ENCODE peak calls at places on chromosome 15, in ten cellular contexts. K is adrenal gland; V is breast epithelium; Z is OCI-LY7; X is astrocyte; W is PC-9; L is CD8-positive, alpha-beta T cell; D is body of pancreas; U is pancreas; B is Peyer's patch. N is an unnamed sample.
A peak's percentile ranks its signal among the peaks of the same experiment; 100 is the strongest.

GRCh38 chr15:45634442-45635190 is at the start of gene SQOR:
- DNase-seq in D (peak; percentile 96), L (peak; percentile 62), Z (no peak), V (peak; percentile 82), K (peak; percentile 92), X (peak; percentile 29), B (peak; percentile 82), W (peak; percentile 74), U (peak; percentile 93), N (no peak)

GRCh38 chr15:101097111-101097510 is 154.7 kb downstream of the CHSY1 start:
- DNase-seq in W (no peak), Z (no peak), V (no peak), K (no peak), D (no peak), X (no peak), U (no peak), B (no peak), L (no peak), N (no peak)

GRCh38 chr15:75130597-75131268 is 70.9 kb upstream of the C15orf39 start:
- DNase-seq in X (no peak), W (no peak), D (no peak), L (no peak), Z (peak; percentile 40), K (no peak), B (no peak), U (no peak), V (no peak), N (no peak)

GRCh38 chr15:81327526-81327925 is 3.6 kb upstream of the STARD5 start:
- DNase-seq in V (no peak), D (no peak), W (no peak), U (no peak), Z (no peak), X (peak; percentile 94), B (no peak), L (no peak), K (no peak), N (no peak)

GRCh38 chr15:75801859-75802593 is 41.2 kb upstream of the UBE2Q2 start:
- DNase-seq in L (peak; percentile 72), Z (peak; percentile 71), D (peak; percentile 83), U (peak; percentile 75), K (peak; percentile 85), B (peak; percentile 64), V (peak; percentile 55), W (no peak), X (peak; percentile 25), N (no peak)

GRCh38 chr15:34318277-34319079 is 19.1 kb downstream of the SLC12A6 start:
- DNase-seq in U (peak; percentile 68), L (no peak), X (peak; percentile 45), K (peak; percentile 73), D (peak; percentile 76), W (peak; percentile 70), B (peak; percentile 58), Z (peak; percentile 23), V (peak; percentile 63), N (no peak)

GRCh38 chr15:22979069-22979698 is 984 bp downstream of the CYFIP1 start:
- DNase-seq in U (peak; percentile 65), D (peak; percentile 76), B (peak; percentile 49), K (peak; percentile 71), W (no peak), X (peak; percentile 40), Z (no peak), V (no peak), L (no peak), N (no peak)

GRCh38 chr15:94174399-94174802 is 57.0 kb upstream of the MCTP2 start:
- DNase-seq in U (no peak), W (no peak), B (no peak), V (no peak), Z (peak; percentile 25), D (no peak), K (no peak), L (no peak), X (peak; percentile 57), N (peak; percentile 23)

GRCh38 chr15:37520882-37521281 is 413.6 kb upstream of the TMCO5A start:
- DNase-seq in L (no peak), K (no peak), B (no peak), X (no peak), Z (no peak), W (no peak), U (no peak), D (no peak), V (no peak), N (no peak)

GRCh38 chr15:43376017-43376705 is 5.3 kb downstream of the TUBGCP4 start:
- DNase-seq in Z (peak; percentile 82), B (peak; percentile 57), L (peak; percentile 8), D (peak; percentile 37), K (peak; percentile 7), U (no peak), V (no peak), X (no peak), W (no peak), N (no peak)

DNA sequence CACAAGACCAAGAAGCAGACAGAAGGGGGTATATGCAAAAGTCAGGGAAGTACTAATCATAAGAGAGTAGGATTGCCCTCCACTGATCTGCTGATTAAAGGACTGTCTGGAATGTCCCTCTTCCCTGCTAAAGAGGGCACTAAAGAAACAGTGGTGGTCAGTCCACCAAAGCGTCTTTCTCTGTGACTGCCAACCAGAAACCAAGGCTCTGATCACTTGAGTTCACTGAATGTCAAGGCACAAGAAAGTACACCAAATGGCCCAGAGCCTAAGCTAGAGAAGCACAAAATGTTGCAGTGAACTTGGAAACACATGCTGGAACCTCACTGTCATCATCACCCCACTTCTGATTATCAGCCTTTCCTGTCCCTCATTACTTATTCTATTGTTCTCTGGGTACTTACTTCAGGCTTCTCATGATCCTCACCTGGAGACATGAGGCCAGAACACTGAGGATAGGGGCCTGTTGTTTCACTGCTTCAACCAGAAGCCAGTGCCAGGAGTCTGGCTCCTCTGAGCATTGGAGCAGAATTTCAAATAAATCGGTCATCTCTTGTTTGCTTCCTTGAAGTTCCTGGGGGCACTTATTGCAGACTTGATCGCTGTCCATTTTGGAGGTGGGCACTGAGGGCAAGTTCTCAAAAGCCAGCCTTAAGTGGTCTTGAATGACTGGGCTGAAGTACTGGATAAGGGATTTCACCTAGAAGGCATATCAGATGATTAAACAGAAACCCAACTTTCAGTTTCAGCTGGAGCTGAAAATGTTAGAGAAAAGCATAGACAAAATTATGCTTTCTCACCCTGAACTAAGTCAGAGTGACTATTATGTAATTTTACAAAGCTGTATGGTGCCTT is 58.9 kb downstream of the EIF3J start:
- DNase-seq in W (no peak), L (no peak), K (no peak), U (no peak), V (no peak), D (no peak), B (no peak), Z (no peak), X (no peak), N (no peak)
- H3K36me3 ChIP-seq in W (peaks cover 1% of the 10 kb centered on the region), L (peaks cover 28% of the 10 kb centered on the region), K (no peaks in the 10 kb centered on the region), U (peaks cover 65% of the 10 kb centered on the region), V (no peaks in the 10 kb centered on the region), D (peaks cover 43% of the 10 kb centered on the region), B (peaks cover 93% of the 10 kb centered on the region), Z (peaks cover 78% of the 10 kb centered on the region), X (peaks cover 22% of the 10 kb centered on the region), N (no peaks in the 10 kb centered on the region)

GRCh38 chr15:83498374-83498773 is 51.2 kb downstream of the SH3GL3 start:
- DNase-seq in K (no peak), D (no peak), Z (no peak), V (no peak), B (no peak), X (no peak), L (no peak), U (no peak), W (no peak), N (no peak)
- H3K4me3 ChIP-seq in K (no peak overlapping the region), D (no peak overlapping the region), Z (no peak overlapping the region), V (no peak overlapping the region), B (no peak overlapping the region), X (no peak overlapping the region), L (no peak overlapping the region), U (no peak overlapping the region), W (no peak overlapping the region), N (no peak overlapping the region)

DNA sequence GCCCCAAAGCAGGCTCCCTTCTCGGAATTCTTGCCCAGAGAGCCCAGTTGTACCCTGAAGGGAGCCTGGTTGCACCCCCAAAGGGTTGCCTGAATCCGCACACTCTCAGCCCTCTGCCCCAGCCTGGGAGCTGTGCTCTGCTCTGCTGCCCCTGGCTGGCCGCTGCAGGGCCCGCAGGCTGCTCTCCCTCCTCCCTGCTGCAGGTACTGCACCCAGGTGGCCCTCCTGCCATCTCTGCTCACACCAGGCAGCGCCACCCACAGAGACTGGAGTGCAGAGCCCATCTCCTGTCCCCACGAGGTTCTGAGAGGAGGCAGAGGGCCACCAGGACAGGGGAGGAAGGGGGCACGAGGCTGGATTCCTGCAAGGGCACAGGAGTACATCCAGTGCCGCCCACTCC is 134.2 kb upstream of the NSMCE3 start:
- DNase-seq in U (no peak), Z (no peak), W (no peak), K (no peak), X (no peak), V (no peak), D (peak; percentile 27), B (no peak), L (no peak), N (no peak)
- TF ChIP-seq CTCF in U (no peak), Z (no peak), W (no peak), K (no peak), X (no peak), V (no peak), D (peak; percentile 41), B (no peak), L (no peak), N (peak; percentile 43)

DNA sequence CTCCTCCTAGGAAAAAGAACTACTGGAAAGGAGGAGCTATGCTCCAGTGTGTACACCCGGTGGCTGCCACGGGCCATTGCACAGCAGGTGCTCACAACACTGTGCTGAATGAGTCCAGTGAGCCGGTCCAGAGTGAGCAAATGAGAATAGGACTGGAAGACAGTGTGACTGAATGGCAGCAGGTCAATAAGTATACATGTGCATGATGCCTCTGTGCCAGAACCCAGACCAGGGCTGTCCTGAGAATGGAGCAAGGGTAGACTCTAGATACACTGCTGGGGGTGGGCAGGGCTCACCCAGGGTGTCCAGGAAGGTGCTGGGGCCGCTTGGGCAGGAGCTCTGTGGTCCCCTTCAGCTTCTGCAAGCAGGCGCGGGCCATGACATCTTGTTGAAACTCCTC is 8.3 kb downstream of the POLG start:
- DNase-seq in X (no peak), B (no peak), Z (peak; percentile 31), L (no peak), W (no peak), D (no peak), K (no peak), U (no peak), V (no peak), N (no peak)
- H3K36me3 ChIP-seq in X (peaks cover 80% of the 10 kb centered on the region), B (peaks cover 96% of the 10 kb centered on the region), Z (peaks cover 100% of the 10 kb centered on the region), L (peaks cover 93% of the 10 kb centered on the region), W (peaks cover 47% of the 10 kb centered on the region), D (peaks cover 62% of the 10 kb centered on the region), K (no peaks in the 10 kb centered on the region), U (peaks cover 94% of the 10 kb centered on the region), V (peaks cover 8% of the 10 kb centered on the region), N (peaks cover 16% of the 10 kb centered on the region)

GRCh38 chr15:41955807-41956525 is 16.4 kb downstream of the EHD4 start:
- DNase-seq in K (no peak), V (no peak), Z (no peak), W (no peak), U (peak; percentile 55), D (peak; percentile 79), B (no peak), L (no peak), X (no peak), N (no peak)
- H3K4me3 ChIP-seq in K (no peak overlapping the region), V (no peak overlapping the region), Z (no peak overlapping the region), W (no peak overlapping the region), U (no peak overlapping the region), D (no peak overlapping the region), B (no peak overlapping the region), L (no peak overlapping the region), X (no peak overlapping the region), N (no peak overlapping the region)